ENCODE peak calls at places on chromosomes 12 and 14, in eight cellular contexts. A, T, H, N, Y, D, L and C are unnamed samples.

GRCh38 chr12:13435535-13435934 is 239.0 kb downstream of the EMP1 start:
- DNase-seq in A (no peak), T (no peak), H (no peak), N (no peak), Y (no peak), D (no peak), L (no peak), C (no peak)

GRCh38 chr14:98210045-98210678 is 1061.8 kb downstream of the BCL11B start:
- DNase-seq in A (peak), T (no peak), H (no peak), N (no peak), Y (no peak), D (no peak), L (no peak), C (peak)

GRCh38 chr12:117857632-117858274 is 111.0 kb downstream of the KSR2 start:
- DNase-seq in A (peak), T (peak), H (peak), N (no peak), Y (peak), D (peak), L (no peak), C (peak)

GRCh38 chr12:27112891-27113290 is 30.5 kb upstream of the C12orf71 start:
- DNase-seq in A (no peak), T (no peak), H (no peak), N (no peak), Y (no peak), D (peak), L (no peak), C (no peak)

GRCh38 chr12:117774986-117775775 is 193.6 kb downstream of the KSR2 start:
- DNase-seq in A (no peak), T (no peak), H (no peak), N (no peak), Y (peak), D (no peak), L (no peak), C (no peak)

GRCh38 chr14:49593016-49593415 is 5.7 kb upstream of the LRR1 start:
- DNase-seq in A (no peak), T (no peak), H (no peak), N (no peak), Y (no peak), D (no peak), L (no peak), C (no peak)

GRCh38 chr12:120844768-120845449 is 59.2 kb downstream of the SPPL3 start:
- DNase-seq in A (no peak), T (no peak), H (no peak), N (no peak), Y (no peak), D (no peak), L (no peak), C (no peak)

GRCh38 chr14:20632831-20633771 is 8.4 kb downstream of the OR6S1 start:
- DNase-seq in A (peak), T (no peak), H (peak), N (no peak), Y (peak), D (peak), L (no peak), C (peak)

GRCh38 chr12:48998497-48999353 is 450 bp downstream of the DDN start:
- DNase-seq in A (no peak), T (no peak), H (no peak), N (no peak), Y (peak), D (peak), L (no peak), C (peak)